ENCODE peak calls at places on chromosomes 12 and 14, in eight cellular contexts. One of them, this sample, is unnamed.

GRCh38 chr14:92984082-92984788 is 61.3 kb downstream of the CHGA start:
- DNase-seq in stomach: no peak
- DNase-seq in CD8-positive, alpha-beta T cell: no peak
- DNase-seq in GM23338: no peak
- DNase-seq in cardiac fibroblast: no peak
- DNase-seq in AG04450: no peak
- DNase-seq in IMR-90: no peak
- DNase-seq in AG10803: no peak
- DNase-seq in this sample: peak; percentile 37

GRCh38 chr12:77064891-77065360 is 443 bp downstream of the E2F7 start:
- DNase-seq in cardiac fibroblast: peak; percentile 15
- DNase-seq in CD8-positive, alpha-beta T cell: no peak
- DNase-seq in AG10803: no peak
- DNase-seq in stomach: no peak
- DNase-seq in GM23338: peak; percentile 60
- DNase-seq in AG04450: no peak
- DNase-seq in IMR-90: no peak
- DNase-seq in this sample: no peak

GRCh38 chr12:102659200-102659911 is 179.0 kb upstream of the IGF1 start:
- DNase-seq in AG04450: no peak
- DNase-seq in AG10803: peak; percentile 74
- DNase-seq in CD8-positive, alpha-beta T cell: no peak
- DNase-seq in stomach: no peak
- DNase-seq in GM23338: peak; percentile 35
- DNase-seq in IMR-90: no peak
- DNase-seq in cardiac fibroblast: no peak
- DNase-seq in this sample: peak; percentile 5

GRCh38 chr12:100141998-100142850 is 450 bp downstream of the BLTP3B start:
- DNase-seq in GM23338: peak; percentile 72
- DNase-seq in stomach: peak; percentile 75
- DNase-seq in AG04450: no peak
- DNase-seq in AG10803: peak; percentile 11
- DNase-seq in IMR-90: no peak
- DNase-seq in cardiac fibroblast: no peak
- DNase-seq in CD8-positive, alpha-beta T cell: peak; percentile 34
- DNase-seq in this sample: no peak

GRCh38 chr12:109718390-109718789 is 4.8 kb downstream of the FAM222A start:
- DNase-seq in AG04450: no peak
- DNase-seq in cardiac fibroblast: no peak
- DNase-seq in CD8-positive, alpha-beta T cell: no peak
- DNase-seq in IMR-90: no peak
- DNase-seq in AG10803: no peak
- DNase-seq in stomach: no peak
- DNase-seq in GM23338: peak; percentile 90
- DNase-seq in this sample: no peak

GRCh38 chr14:93115920-93116675 is at the start of gene ITPK1:
- DNase-seq in AG04450: no peak
- DNase-seq in CD8-positive, alpha-beta T cell: peak; percentile 43
- DNase-seq in stomach: peak; percentile 63
- DNase-seq in cardiac fibroblast: peak; percentile 48
- DNase-seq in AG10803: peak; percentile 58
- DNase-seq in GM23338: peak; percentile 78
- DNase-seq in IMR-90: peak; percentile 41
- DNase-seq in this sample: peak; percentile 61

GRCh38 chr14:99552021-99552553 is 51.9 kb downstream of the CCDC85C start:
- DNase-seq in AG04450: no peak
- DNase-seq in AG10803: no peak
- DNase-seq in CD8-positive, alpha-beta T cell: no peak
- DNase-seq in IMR-90: no peak
- DNase-seq in cardiac fibroblast: no peak
- DNase-seq in stomach: no peak
- DNase-seq in GM23338: no peak
- DNase-seq in this sample: no peak

GRCh38 chr12:57213763-57214397 is 2.7 kb upstream of the NXPH4 start:
- DNase-seq in CD8-positive, alpha-beta T cell: no peak
- DNase-seq in cardiac fibroblast: no peak
- DNase-seq in IMR-90: no peak
- DNase-seq in GM23338: peak; percentile 56
- DNase-seq in AG04450: no peak
- DNase-seq in stomach: no peak
- DNase-seq in AG10803: peak; percentile 41
- DNase-seq in this sample: peak; percentile 59

GRCh38 chr12:58026892-58027891 is 85.8 kb downstream of the ATP23 start:
- DNase-seq in stomach: no peak
- DNase-seq in AG10803: no peak
- DNase-seq in GM23338: no peak
- DNase-seq in CD8-positive, alpha-beta T cell: no peak
- DNase-seq in IMR-90: no peak
- DNase-seq in cardiac fibroblast: peak; percentile 8
- DNase-seq in AG04450: no peak
- DNase-seq in this sample: no peak

GRCh38 chr12:78402366-78403134 is 462.0 kb upstream of the SYT1 start:
- DNase-seq in AG04450: no peak
- DNase-seq in GM23338: no peak
- DNase-seq in cardiac fibroblast: no peak
- DNase-seq in stomach: no peak
- DNase-seq in CD8-positive, alpha-beta T cell: no peak
- DNase-seq in AG10803: peak; percentile 45
- DNase-seq in IMR-90: no peak
- DNase-seq in this sample: no peak

GRCh38 chr12:9786726-9787339 is 26.1 kb upstream of the CD69 start:
- DNase-seq in IMR-90: no peak
- DNase-seq in stomach: no peak
- DNase-seq in CD8-positive, alpha-beta T cell: no peak
- DNase-seq in GM23338: no peak
- DNase-seq in AG10803: no peak
- DNase-seq in cardiac fibroblast: no peak
- DNase-seq in AG04450: no peak
- DNase-seq in this sample: no peak

GRCh38 chr12:538731-539539 is 79.2 kb downstream of the B4GALNT3 start:
- DNase-seq in IMR-90: peak; percentile 42
- DNase-seq in CD8-positive, alpha-beta T cell: peak; percentile 80
- DNase-seq in cardiac fibroblast: peak; percentile 61
- DNase-seq in AG04450: no peak
- DNase-seq in AG10803: peak; percentile 62
- DNase-seq in stomach: peak; percentile 82
- DNase-seq in GM23338: no peak
- DNase-seq in this sample: peak; percentile 84

GRCh38 chr12:49345048-49345839 is 1.4 kb upstream of the DNAJC22 start:
- DNase-seq in CD8-positive, alpha-beta T cell: no peak
- DNase-seq in IMR-90: no peak
- DNase-seq in stomach: peak; percentile 35
- DNase-seq in cardiac fibroblast: no peak
- DNase-seq in AG10803: no peak
- DNase-seq in AG04450: no peak
- DNase-seq in GM23338: peak; percentile 64
- DNase-seq in this sample: no peak

GRCh38 chr12:69984216-69984615 is 159.2 kb downstream of the MYRFL start:
- DNase-seq in AG04450: no peak
- DNase-seq in AG10803: peak; percentile 64
- DNase-seq in stomach: no peak
- DNase-seq in CD8-positive, alpha-beta T cell: no peak
- DNase-seq in GM23338: no peak
- DNase-seq in cardiac fibroblast: no peak
- DNase-seq in IMR-90: no peak
- DNase-seq in this sample: no peak

GRCh38 chr12:69987453-69988102 is 162.6 kb downstream of the MYRFL start:
- DNase-seq in AG10803: peak; percentile 97
- DNase-seq in GM23338: no peak
- DNase-seq in stomach: no peak
- DNase-seq in cardiac fibroblast: peak; percentile 96
- DNase-seq in CD8-positive, alpha-beta T cell: no peak
- DNase-seq in AG04450: peak; percentile 72
- DNase-seq in IMR-90: peak; percentile 94
- DNase-seq in this sample: peak; percentile 97

GRCh38 chr12:69988601-69989194 is 163.7 kb downstream of the MYRFL start:
- DNase-seq in stomach: no peak
- DNase-seq in AG04450: peak; percentile 10
- DNase-seq in IMR-90: peak; percentile 65
- DNase-seq in GM23338: no peak
- DNase-seq in cardiac fibroblast: peak; percentile 77
- DNase-seq in AG10803: peak; percentile 87
- DNase-seq in CD8-positive, alpha-beta T cell: no peak
- DNase-seq in this sample: peak; percentile 51

GRCh38 chr12:69986109-69986508 is 161.1 kb downstream of the MYRFL start:
- DNase-seq in AG04450: no peak
- DNase-seq in stomach: no peak
- DNase-seq in CD8-positive, alpha-beta T cell: no peak
- DNase-seq in GM23338: no peak
- DNase-seq in AG10803: no peak
- DNase-seq in cardiac fibroblast: no peak
- DNase-seq in IMR-90: no peak
- DNase-seq in this sample: no peak

DNA sequence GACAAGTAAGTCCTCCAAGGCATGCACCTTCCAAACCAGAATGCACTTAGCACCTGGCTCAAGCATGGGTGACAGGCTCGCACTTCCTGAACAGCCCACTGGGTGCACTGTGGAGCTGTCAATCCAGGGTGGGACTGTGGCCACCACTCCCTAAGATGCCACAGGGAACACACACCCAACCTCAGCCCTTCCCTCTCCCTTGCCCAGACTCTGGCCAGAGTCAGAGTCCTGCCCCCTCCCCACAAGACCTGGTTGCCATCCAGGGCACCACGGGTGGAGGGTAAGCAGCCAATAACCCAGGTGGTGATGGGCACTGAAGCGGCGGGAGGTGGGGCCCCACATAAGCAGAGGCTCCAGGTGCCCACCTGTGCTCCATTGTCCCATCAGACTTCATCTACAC is 160.6 kb downstream of the MYRFL start:
- DNase-seq in IMR-90: no peak
- DNase-seq in stomach: no peak
- DNase-seq in CD8-positive, alpha-beta T cell: no peak
- DNase-seq in cardiac fibroblast: no peak
- DNase-seq in AG10803: no peak
- DNase-seq in GM23338: peak; percentile 62
- DNase-seq in AG04450: no peak
- DNase-seq in this sample: peak; percentile 29
- TF ChIP-seq CTCF in IMR-90: no peak
- TF ChIP-seq CTCF in stomach: no peak
- TF ChIP-seq CTCF in CD8-positive, alpha-beta T cell: no peak
- TF ChIP-seq CTCF in cardiac fibroblast: peak; percentile 48
- TF ChIP-seq CTCF in AG10803: peak; percentile 14
- TF ChIP-seq CTCF in GM23338: peak; percentile 75
- TF ChIP-seq CTCF in AG04450: peak; percentile 29
- TF ChIP-seq CTCF in this sample: peak; percentile 40

DNA sequence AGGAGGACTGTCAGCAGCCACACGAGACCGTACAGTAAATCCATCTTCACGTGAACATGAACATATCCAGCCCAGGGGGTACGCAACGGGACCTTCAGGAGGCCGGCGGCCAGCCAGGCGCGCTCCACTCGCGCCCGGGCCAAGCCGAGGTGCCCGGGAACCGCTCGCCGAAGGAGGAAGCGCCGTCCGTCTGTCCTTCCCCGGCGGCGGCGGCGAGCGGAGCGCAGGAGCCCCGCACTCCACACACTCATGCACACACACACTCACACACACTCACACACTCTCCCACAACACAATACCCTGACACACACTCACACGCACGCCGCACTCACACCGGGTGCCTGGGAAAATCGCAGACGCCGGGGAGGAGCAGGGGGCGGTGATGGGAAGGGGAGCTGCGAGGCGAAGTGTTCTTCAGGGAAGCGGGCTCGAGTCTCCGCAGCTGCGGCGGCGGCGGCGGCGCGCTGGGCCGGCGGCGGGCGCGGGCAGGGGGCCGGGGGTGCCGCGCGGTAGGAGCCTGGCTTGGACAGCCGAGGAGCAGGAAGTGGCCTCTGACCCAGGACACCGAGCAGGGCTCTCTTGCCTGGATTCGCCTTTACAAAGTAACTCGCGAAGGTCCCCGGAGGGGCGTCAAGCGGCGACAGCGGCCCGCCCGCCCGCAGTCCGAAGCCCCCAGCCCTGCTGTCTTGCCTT is 713 bp downstream of the MDGA2 start:
- DNase-seq in GM23338: peak; percentile 63
- DNase-seq in AG04450: no peak
- DNase-seq in CD8-positive, alpha-beta T cell: no peak
- DNase-seq in stomach: no peak
- DNase-seq in IMR-90: no peak
- DNase-seq in AG10803: no peak
- DNase-seq in cardiac fibroblast: peak; percentile 1
- DNase-seq in this sample: no peak
- H3K4me3 ChIP-seq in GM23338: peak overlapping the region; percentile 89
- H3K4me3 ChIP-seq in AG04450: no peak overlapping the region
- H3K4me3 ChIP-seq in CD8-positive, alpha-beta T cell: no peak overlapping the region
- H3K4me3 ChIP-seq in stomach: peak overlapping the region; percentile 41
- H3K4me3 ChIP-seq in IMR-90: no peak overlapping the region
- H3K4me3 ChIP-seq in AG10803: no peak overlapping the region
- H3K4me3 ChIP-seq in cardiac fibroblast: no peak overlapping the region
- H3K4me3 ChIP-seq in this sample: no peak overlapping the region

DNA sequence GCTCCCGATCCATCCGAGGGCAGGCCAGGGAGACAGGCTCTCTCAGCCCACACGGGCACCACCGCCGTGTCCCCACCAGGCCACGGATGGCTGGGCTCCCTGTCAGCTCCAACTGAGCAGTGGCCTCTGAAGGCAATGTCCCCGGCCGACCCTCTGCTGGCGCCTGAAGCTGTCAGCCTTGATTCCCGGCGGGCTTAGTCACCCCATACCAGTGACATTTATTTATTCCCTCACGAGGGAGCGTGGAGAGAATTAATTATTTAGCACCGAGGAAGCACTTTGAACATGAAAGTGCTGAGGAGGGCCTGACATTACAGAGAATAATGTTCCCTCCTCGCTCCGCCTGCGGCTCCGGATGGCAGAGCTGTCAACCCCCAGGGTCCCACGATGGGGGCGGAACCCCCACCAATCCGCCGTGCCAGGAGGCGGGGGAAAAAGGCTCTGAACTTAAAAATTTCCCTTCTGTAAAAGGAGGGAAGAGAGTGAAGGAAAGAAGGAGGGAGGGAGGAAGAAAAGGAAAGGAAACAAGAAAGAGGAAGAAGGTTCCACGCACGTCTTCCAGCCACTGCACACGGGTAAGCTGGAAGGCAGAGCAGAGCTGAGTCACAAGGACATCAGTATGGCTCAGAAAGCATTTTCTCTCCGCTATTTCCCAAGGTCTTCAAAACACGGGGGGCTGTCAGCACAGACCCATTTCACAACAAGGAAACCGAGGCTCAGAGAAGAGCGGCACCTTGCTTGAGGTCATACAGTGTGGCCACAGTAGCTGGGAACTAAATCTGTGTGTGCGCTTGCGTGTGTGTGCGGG is 108.7 kb upstream of the NCOR2 start:
- DNase-seq in stomach: no peak
- DNase-seq in AG04450: no peak
- DNase-seq in AG10803: peak; percentile 73
- DNase-seq in IMR-90: peak; percentile 71
- DNase-seq in CD8-positive, alpha-beta T cell: no peak
- DNase-seq in cardiac fibroblast: peak; percentile 59
- DNase-seq in GM23338: no peak
- DNase-seq in this sample: no peak
- TF ChIP-seq CTCF in stomach: no peak
- TF ChIP-seq CTCF in AG04450: no peak
- TF ChIP-seq CTCF in AG10803: no peak
- TF ChIP-seq CTCF in IMR-90: no peak
- TF ChIP-seq CTCF in CD8-positive, alpha-beta T cell: no peak
- TF ChIP-seq CTCF in cardiac fibroblast: no peak
- TF ChIP-seq CTCF in GM23338: no peak
- TF ChIP-seq CTCF in this sample: no peak

DNA sequence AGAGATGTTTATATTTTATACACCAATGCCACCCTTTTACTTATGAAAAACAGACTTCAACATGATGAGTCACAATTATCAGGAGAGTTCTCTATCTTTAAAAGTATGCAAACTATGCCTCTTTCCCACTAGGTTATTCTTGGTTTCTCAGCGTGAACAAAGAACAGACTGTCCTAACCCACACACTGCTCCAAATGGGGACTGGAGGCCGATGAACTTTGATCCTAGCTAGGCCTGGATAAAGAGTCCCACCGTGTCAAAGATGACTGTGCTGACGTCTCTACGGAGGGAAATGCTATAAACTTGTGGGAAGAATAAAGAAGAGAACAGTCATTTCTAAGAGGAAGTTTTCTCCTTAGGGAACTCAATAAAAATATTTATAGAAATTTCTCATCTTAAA is 160.1 kb downstream of the EPS8 start:
- DNase-seq in IMR-90: peak; percentile 98
- DNase-seq in AG04450: peak; percentile 81
- DNase-seq in AG10803: peak; percentile 94
- DNase-seq in GM23338: peak; percentile 38
- DNase-seq in cardiac fibroblast: peak; percentile 99
- DNase-seq in CD8-positive, alpha-beta T cell: no peak
- DNase-seq in stomach: peak; percentile 28
- DNase-seq in this sample: peak; percentile 50
- H3K4me3 ChIP-seq in IMR-90: no peak overlapping the region
- H3K4me3 ChIP-seq in AG04450: no peak overlapping the region
- H3K4me3 ChIP-seq in AG10803: no peak overlapping the region
- H3K4me3 ChIP-seq in GM23338: no peak overlapping the region
- H3K4me3 ChIP-seq in cardiac fibroblast: no peak overlapping the region
- H3K4me3 ChIP-seq in CD8-positive, alpha-beta T cell: no peak overlapping the region
- H3K4me3 ChIP-seq in stomach: no peak overlapping the region
- H3K4me3 ChIP-seq in this sample: no peak overlapping the region